ENCODE peak calls at places on chromosomes 3 and 15, in four cellular contexts. T is astrocyte of the spinal cord, L is uterus, Q is cardiac muscle cell. M is an unnamed sample.

GRCh38 chr15:44550256-44550655 is 13.3 kb downstream of the EIF3J start:
- DNase-seq in L (no peak), Q (no peak), T (peak; percentile 58), M (peak; percentile 42)

GRCh38 chr3:47444103-47444502 is 31.6 kb downstream of the SCAP start:
- DNase-seq in Q (no peak), T (no peak), L (no peak), M (peak; percentile 98)

GRCh38 chr15:39171944-39172368 is 408.9 kb upstream of the THBS1 start:
- DNase-seq in T (peak; percentile 97), Q (peak; percentile 87), L (peak; percentile 74), M (peak; percentile 98)

GRCh38 chr3:147934316-147935188 is 525.4 kb downstream of the ZIC1 start:
- DNase-seq in T (no peak), Q (no peak), L (no peak), M (no peak)

GRCh38 chr3:48474619-48475018 is 28.1 kb downstream of the ATRIP start:
- DNase-seq in L (no peak), Q (no peak), T (no peak), M (no peak)

GRCh38 chr3:113070226-113071220 is 79.7 kb downstream of the GTPBP8 start:
- DNase-seq in L (no peak), T (peak; percentile 41), Q (no peak), M (peak; percentile 29)

GRCh38 chr15:99566157-99566900 is 545 bp downstream of the MEF2A start:
- DNase-seq in T (peak; percentile 6), Q (peak; percentile 45), L (peak; percentile 39), M (peak; percentile 21)

GRCh38 chr3:11212301-11212613 is 58.0 kb downstream of the HRH1 start:
- DNase-seq in T (peak; percentile 74), L (no peak), Q (no peak), M (peak; percentile 65)

GRCh38 chr15:81157195-81157938 is 23.3 kb downstream of the CFAP161 start:
- DNase-seq in T (no peak), Q (no peak), L (peak; percentile 51), M (peak; percentile 82)

GRCh38 chr15:77804210-77804609 is 171.5 kb upstream of the LINGO1 start:
- DNase-seq in L (no peak), Q (peak; percentile 19), T (no peak), M (no peak)

DNA sequence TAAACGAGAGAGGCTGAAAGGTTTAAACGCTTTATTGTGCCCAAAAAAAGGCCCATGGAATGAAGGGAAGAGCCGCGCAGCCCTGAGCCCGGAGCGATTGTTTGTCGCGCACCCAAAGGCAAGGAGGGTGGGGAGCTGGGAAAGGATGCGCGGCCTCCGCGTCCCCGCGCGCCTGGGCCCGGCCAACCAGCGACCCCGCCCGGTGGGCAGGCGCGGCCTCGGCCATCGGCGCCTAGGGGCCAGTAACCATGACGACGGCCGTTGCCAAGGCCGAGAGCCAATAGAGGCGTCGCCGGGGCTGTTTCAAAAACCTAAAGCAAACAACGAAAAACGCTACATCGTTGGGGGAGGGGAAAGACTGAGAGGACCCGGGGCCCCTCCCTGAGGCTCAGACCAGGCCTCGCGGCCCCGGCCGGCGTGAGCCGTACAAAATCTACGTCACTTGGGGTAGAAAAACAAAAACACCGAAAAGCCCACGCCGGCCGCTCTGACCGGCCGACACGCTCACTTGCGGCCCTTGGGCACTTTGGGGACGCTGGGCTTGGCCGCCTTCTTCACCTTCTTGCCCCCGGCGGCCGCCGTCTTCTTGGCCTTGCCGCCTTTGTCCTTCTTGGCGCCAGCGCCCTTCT is 36.2 kb downstream of the HMCES start:
- DNase-seq in T (peak; percentile 90), L (peak; percentile 92), Q (peak; percentile 94), M (peak; percentile 71)
- TF ChIP-seq CTCF in T (no peak), L (peak; percentile 30), Q (peak; percentile 38), M (no peak)

GRCh38 chr3:135157045-135157444 is 362.0 kb downstream of the EPHB1 start:
- DNase-seq in Q (no peak), T (no peak), L (no peak), M (no peak)

GRCh38 chr3:135155228-135155627 is 360.2 kb downstream of the EPHB1 start:
- DNase-seq in L (no peak), T (no peak), Q (no peak), M (no peak)

GRCh38 chr3:135159848-135160247 is 364.8 kb downstream of the EPHB1 start:
- DNase-seq in T (no peak), Q (no peak), L (no peak), M (no peak)

GRCh38 chr3:135154186-135154585 is 359.1 kb downstream of the EPHB1 start:
- DNase-seq in Q (no peak), T (no peak), L (no peak), M (no peak)

GRCh38 chr3:135155791-135156190 is 360.7 kb downstream of the EPHB1 start:
- DNase-seq in T (no peak), L (no peak), Q (no peak), M (no peak)
- H3K4me3 ChIP-seq in T (no peak overlapping the region), L (no peak overlapping the region), Q (no peak overlapping the region), M (no peak overlapping the region)

GRCh38 chr15:101120473-101120872 is 131.4 kb downstream of the CHSY1 start:
- DNase-seq in T (no peak), Q (no peak), L (no peak), M (no peak)

GRCh38 chr15:101120961-101121360 is 130.9 kb downstream of the CHSY1 start:
- DNase-seq in Q (no peak), T (no peak), L (no peak), M (no peak)

GRCh38 chr15:101122806-101123205 is 129.0 kb downstream of the CHSY1 start:
- DNase-seq in T (no peak), Q (no peak), L (no peak), M (no peak)

GRCh38 chr15:101122266-101122665 is 129.6 kb downstream of the CHSY1 start:
- DNase-seq in L (no peak), T (no peak), Q (no peak), M (no peak)

DNA sequence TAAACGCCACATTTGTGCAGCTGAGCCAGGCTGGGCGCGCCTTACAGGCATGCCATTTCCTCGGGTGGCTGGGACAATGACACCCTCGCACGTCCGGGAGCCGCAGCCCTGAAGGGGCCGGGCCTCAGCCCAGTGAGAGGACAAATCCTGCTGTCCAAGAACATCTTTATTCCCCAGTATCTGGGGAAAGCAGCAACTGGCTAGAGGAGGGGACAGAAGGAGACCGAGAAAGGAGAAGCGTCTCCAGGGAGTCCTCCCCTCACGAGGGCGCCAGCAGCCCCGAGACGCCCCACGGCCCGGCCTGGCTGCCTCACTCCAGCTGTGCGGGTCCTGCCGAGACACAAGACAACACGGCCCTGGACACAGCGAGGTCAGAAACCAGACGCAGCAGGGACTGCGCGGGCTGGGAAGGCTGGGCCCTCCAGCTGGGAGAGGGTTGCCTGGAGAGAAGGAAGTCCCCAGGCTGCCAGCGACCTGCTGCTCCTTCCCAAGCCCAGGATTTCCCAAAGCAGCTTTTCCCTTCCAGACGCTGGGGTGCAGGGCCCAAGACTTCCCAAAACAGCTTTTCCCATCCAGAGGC is 130.2 kb downstream of the CHSY1 start:
- DNase-seq in Q (peak; percentile 75), T (peak; percentile 76), L (peak; percentile 55), M (peak; percentile 29)
- TF ChIP-seq CTCF in Q (peak; percentile 46), T (peak; percentile 56), L (no peak), M (no peak)

DNA sequence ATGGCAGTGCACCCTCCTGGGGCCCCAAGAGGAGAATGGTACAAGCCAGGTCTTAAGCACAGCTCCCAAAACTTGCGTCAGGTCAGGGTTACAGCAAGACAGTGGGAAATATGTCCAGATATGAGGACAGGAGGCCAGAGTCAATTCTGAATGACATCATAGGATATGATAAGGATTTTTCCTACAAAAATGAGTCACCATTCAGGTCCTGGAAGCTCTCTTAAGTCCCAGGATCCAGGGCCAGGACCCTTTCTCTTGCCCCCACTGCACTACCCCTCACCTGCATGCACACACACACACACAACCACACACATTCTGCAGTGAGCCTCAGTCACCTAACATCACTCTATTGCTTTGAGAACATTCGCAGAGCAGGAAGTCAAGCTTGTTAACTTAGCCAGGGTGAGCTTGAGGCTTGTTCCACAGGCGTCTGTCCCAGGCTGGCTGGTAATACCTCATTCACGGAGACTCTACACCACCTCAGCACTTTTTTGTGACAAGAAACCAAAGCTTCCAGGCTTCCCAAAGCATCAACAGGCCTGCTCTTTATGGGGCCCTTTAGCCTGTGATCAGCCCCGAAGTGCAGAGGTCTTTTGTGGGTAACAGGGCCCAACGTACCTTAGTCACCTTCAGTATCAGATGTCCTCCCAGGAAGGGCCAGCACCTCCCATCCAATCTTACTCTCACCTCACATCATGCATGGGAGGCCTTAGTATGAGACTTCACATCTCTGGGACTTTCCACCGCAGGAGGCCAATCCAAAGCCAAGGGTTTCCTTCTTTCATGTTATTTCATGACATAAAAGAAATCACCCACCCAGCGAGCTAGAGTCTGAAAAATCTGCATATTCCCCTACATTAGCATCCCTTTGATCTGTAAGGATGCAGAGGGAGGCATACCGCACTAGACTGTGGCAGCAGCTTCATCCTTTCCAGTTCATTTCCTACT is 74.0 kb upstream of the LIPC start:
- DNase-seq in Q (no peak), T (no peak), L (no peak), M (peak; percentile 22)
- H3K4me3 ChIP-seq in Q (no peak overlapping the region), T (no peak overlapping the region), L (no peak overlapping the region), M (no peak overlapping the region)

DNA sequence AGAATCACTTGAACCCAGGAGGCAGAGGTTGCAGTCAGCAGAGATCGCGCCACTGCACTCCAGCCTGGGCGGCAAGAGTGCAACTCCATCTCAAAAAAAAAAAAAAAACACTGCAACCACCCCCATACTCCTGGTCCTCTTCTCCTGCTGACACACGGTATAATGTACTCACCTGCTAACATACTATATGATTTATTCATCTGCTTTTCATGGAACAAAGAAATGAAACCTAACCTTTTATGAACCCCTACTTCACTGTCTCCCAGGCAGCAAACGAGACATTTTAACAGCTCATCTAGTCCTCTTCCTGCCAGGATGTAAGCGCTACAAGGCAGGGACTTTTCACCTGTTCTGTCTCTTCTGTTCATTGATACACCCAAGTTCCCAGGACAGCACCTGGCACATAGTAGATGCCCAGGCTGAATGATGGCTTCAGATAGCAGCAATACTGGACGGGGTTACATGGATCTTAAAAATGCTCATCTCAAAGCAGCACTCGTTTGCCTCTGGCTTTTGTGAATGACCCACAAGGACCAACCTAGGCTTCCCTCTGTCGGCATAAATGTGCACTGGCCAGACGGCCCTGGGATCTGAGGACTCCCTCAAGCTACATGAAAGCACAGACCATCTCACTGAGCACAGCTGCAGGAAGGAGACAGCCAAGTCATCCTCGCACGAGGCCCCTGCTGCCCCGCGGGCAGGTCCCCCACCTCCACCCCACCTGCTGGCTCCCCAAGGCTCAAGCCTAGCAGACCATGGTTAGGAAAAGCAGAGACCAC is 20.3 kb downstream of the XXYLT1 start:
- DNase-seq in L (peak; percentile 77), T (peak; percentile 38), Q (no peak), M (no peak)
- TF ChIP-seq CTCF in L (peak; percentile 72), T (peak; percentile 47), Q (no peak), M (no peak)

DNA sequence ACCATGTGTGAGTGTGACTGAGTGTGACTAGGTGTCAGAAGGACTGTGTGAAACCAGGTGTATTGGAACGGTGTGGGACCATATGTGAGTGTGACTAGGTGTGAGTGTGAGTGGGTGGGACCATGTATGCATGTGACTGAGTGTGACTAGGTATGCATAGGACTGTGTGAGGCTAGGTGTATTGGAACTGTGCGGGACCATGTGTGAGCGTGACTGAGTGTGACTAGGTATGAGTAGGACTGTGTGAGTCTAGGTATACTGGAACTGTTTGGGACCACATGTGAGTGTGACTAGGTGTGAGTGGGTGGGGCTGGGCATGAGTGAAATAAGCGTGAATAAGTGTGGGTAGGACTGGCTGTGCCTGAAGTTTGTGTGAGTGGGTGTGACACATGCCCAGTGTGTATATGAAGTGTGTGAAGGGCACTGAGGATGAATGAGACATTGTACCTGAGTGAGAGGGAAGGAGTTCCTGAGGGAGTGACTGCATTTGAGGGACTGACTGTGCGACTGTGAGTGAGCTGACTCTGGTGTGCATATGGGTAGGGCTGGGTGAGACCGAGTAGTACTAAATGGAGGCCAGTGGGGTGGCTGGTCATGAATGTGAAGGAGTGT is 247.0 kb upstream of the CCDC54 start:
- DNase-seq in L (no peak), Q (no peak), T (no peak), M (no peak)
- H3K4me3 ChIP-seq in L (no peak overlapping the region), Q (no peak overlapping the region), T (no peak overlapping the region), M (no peak overlapping the region)

M was measured in epithelial cell of esophagus.